ENCODE peak calls at places on chromosome 1, in four cellular contexts. One of them, this sample, is unnamed.

GRCh38 chr1:155251566-155251965 is 3.7 kb downstream of the ENTREP3 start:
- DNase-seq in small intestine: no peak
- DNase-seq in neural progenitor cell: no peak
- DNase-seq in GM23248: no peak
- DNase-seq in this sample: no peak

GRCh38 chr1:905071-905749 is 18.5 kb upstream of the SAMD11 start:
- DNase-seq in GM23248: peak; percentile 72
- DNase-seq in neural progenitor cell: peak; percentile 37
- DNase-seq in small intestine: peak; percentile 17
- DNase-seq in this sample: peak; percentile 21

GRCh38 chr1:47507140-47507539 is 69.3 kb downstream of the FOXD2 start:
- DNase-seq in neural progenitor cell: no peak
- DNase-seq in GM23248: no peak
- DNase-seq in small intestine: no peak
- DNase-seq in this sample: no peak

GRCh38 chr1:151819951-151820623 is 11.5 kb downstream of the RORC start:
- DNase-seq in small intestine: no peak
- DNase-seq in GM23248: peak; percentile 54
- DNase-seq in neural progenitor cell: no peak
- DNase-seq in this sample: no peak

GRCh38 chr1:52814465-52814864 is 28.1 kb upstream of the ZYG11A start:
- DNase-seq in GM23248: no peak
- DNase-seq in neural progenitor cell: no peak
- DNase-seq in small intestine: no peak
- DNase-seq in this sample: peak; percentile 5

GRCh38 chr1:16236495-16237342 is at the start of gene CPLANE2:
- DNase-seq in neural progenitor cell: peak; percentile 97
- DNase-seq in small intestine: peak; percentile 93
- DNase-seq in GM23248: peak; percentile 96
- DNase-seq in this sample: peak; percentile 87

GRCh38 chr1:171486048-171486519 is 754 bp downstream of the PRRC2C start:
- DNase-seq in neural progenitor cell: no peak
- DNase-seq in small intestine: peak; percentile 51
- DNase-seq in GM23248: peak; percentile 74
- DNase-seq in this sample: peak; percentile 80

GRCh38 chr1:194705123-194705522 is 1518.7 kb upstream of the B3GALT2 start:
- DNase-seq in neural progenitor cell: no peak
- DNase-seq in GM23248: no peak
- DNase-seq in small intestine: no peak
- DNase-seq in this sample: peak; percentile 81

DNA sequence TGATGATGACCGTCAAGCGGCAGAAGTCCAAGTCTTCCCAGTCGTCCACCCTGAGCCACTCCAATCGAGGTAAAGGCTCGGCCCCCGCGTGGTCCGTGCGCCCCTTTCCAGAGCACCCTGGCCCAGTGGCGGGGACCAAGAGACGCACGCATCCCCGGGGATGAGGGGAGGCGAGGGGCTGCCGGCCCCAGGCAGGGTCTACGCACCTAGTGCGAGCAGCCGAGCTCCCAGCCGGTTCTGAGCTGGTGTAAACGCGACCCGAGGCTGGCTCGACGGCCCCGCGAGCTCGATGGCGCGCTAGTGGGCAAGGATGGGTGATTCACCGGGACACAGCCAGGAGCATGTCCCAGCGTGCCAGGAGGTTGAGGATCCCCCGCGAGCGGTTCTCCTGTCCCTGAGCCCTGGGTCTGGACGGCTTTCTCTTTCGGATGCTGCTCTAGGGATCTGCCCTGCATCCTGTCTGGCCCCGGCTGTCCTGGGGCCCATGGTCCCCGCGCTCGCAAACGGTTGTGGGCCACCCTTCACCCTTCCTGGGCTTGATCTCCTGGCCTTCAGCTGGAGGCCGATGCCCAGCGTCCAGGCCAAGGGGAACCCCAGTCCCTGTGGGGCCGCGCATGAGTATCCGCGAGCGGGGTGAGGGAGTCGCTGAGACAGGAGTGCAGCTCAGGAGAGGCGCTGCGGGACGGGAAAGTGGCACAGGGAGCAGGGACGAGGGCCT is 689 bp downstream of the PKP1 start:
- DNase-seq in small intestine: no peak
- DNase-seq in neural progenitor cell: no peak
- DNase-seq in GM23248: no peak
- DNase-seq in this sample: no peak
- H3K4me3 ChIP-seq in small intestine: no peak overlapping the region
- H3K4me3 ChIP-seq in neural progenitor cell: no peak overlapping the region
- H3K4me3 ChIP-seq in GM23248: peak overlapping the region; percentile 57
- H3K4me3 ChIP-seq in this sample: no peak overlapping the region

GRCh38 chr1:36358514-36359084 is 27.1 kb downstream of the STK40 start:
- DNase-seq in small intestine: no peak
- DNase-seq in neural progenitor cell: no peak
- DNase-seq in GM23248: no peak
- DNase-seq in this sample: no peak
- H3K36me3 ChIP-seq in small intestine: peaks cover 20% of the 10 kb centered on the region
- H3K36me3 ChIP-seq in neural progenitor cell: peaks cover 3% of the 10 kb centered on the region
- H3K36me3 ChIP-seq in GM23248: peaks cover 26% of the 10 kb centered on the region
- H3K36me3 ChIP-seq in this sample: peaks cover 23% of the 10 kb centered on the region

GRCh38 chr1:180197231-180197630 is 32.8 kb upstream of the LHX4 start:
- DNase-seq in GM23248: no peak
- DNase-seq in small intestine: no peak
- DNase-seq in neural progenitor cell: no peak
- DNase-seq in this sample: no peak
- H3K4me3 ChIP-seq in GM23248: no peak overlapping the region
- H3K4me3 ChIP-seq in small intestine: no peak overlapping the region
- H3K4me3 ChIP-seq in neural progenitor cell: no peak overlapping the region
- H3K4me3 ChIP-seq in this sample: no peak overlapping the region

DNA sequence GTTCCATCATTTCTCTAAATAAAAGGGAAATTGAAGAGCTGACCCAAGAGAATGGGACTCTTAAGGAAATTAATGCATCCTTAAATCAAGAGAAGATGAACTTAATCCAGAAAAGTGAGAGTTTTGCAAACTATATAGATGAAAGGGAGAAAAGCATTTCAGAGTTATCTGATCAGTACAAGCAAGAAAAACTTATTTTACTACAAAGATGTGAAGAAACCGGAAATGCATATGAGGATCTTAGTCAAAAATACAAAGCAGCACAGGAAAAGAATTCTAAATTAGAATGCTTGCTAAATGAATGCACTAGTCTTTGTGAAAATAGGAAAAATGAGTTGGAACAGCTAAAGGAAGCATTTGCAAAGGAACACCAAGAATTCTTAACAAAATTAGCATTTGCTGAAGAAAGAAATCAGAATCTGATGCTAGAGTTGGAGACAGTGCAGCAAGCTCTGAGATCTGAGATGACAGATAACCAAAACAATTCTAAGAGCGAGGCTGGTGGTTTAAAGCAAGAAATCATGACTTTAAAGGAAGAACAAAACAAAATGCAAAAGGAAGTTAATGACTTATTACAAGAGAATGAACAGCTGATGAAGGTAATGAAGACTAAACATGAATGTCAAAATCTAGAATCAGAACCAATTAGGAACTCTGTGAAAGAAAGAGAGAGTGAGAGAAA is 38.4 kb downstream of the CENPF start:
- DNase-seq in GM23248: no peak
- DNase-seq in neural progenitor cell: no peak
- DNase-seq in small intestine: no peak
- DNase-seq in this sample: no peak
- H3K36me3 ChIP-seq in GM23248: no peaks in the 10 kb centered on the region
- H3K36me3 ChIP-seq in neural progenitor cell: peaks cover 80% of the 10 kb centered on the region
- H3K36me3 ChIP-seq in small intestine: no peaks in the 10 kb centered on the region
- H3K36me3 ChIP-seq in this sample: peaks cover 1% of the 10 kb centered on the region

GRCh38 chr1:183021405-183022201 is 1.6 kb upstream of the LAMC1 start:
- DNase-seq in GM23248: no peak
- DNase-seq in neural progenitor cell: no peak
- DNase-seq in small intestine: no peak
- DNase-seq in this sample: no peak
- H3K4me3 ChIP-seq in GM23248: peak overlapping the region; percentile 97
- H3K4me3 ChIP-seq in neural progenitor cell: peak overlapping the region; percentile 68
- H3K4me3 ChIP-seq in small intestine: no peak overlapping the region
- H3K4me3 ChIP-seq in this sample: peak overlapping the region; percentile 64

This sample was measured in fibroblast of lung.